ENCODE peak calls at places on chromosome 18, in five cellular contexts. One of them, this sample, is unnamed. For H3K9me3, the result is how much of the 10 kb centered on the place peaks cover.

GRCh38 chr18:58578835-58579560 is 49.9 kb downstream of the ALPK2 start:
- DNase-seq in cardiac muscle cell: peak
- DNase-seq in CD8-positive, alpha-beta T cell: no peak
- DNase-seq in ovary: no peak
- DNase-seq in tibial nerve: no peak
- DNase-seq in this sample: no peak

GRCh38 chr18:42640160-42640559 is 475.3 kb downstream of the RIT2 start:
- DNase-seq in CD8-positive, alpha-beta T cell: no peak
- DNase-seq in cardiac muscle cell: no peak
- DNase-seq in tibial nerve: no peak
- DNase-seq in ovary: no peak
- DNase-seq in this sample: no peak

GRCh38 chr18:13464432-13465125 is 246.0 kb downstream of the LDLRAD4 start:
- DNase-seq in cardiac muscle cell: no peak
- DNase-seq in ovary: no peak
- DNase-seq in CD8-positive, alpha-beta T cell: peak
- DNase-seq in tibial nerve: no peak
- DNase-seq in this sample: peak

GRCh38 chr18:53687002-53687401 is 537.5 kb downstream of the MBD2 start:
- DNase-seq in cardiac muscle cell: no peak
- DNase-seq in tibial nerve: no peak
- DNase-seq in ovary: no peak
- DNase-seq in CD8-positive, alpha-beta T cell: no peak
- DNase-seq in this sample: no peak

GRCh38 chr18:11976882-11977281 is 4.4 kb upstream of the IMPA2 start:
- DNase-seq in cardiac muscle cell: no peak
- DNase-seq in tibial nerve: no peak
- DNase-seq in CD8-positive, alpha-beta T cell: no peak
- DNase-seq in ovary: no peak
- DNase-seq in this sample: no peak

GRCh38 chr18:77118256-77119090 is 14.1 kb downstream of the MBP start:
- DNase-seq in tibial nerve: no peak
- DNase-seq in ovary: no peak
- DNase-seq in cardiac muscle cell: no peak
- DNase-seq in CD8-positive, alpha-beta T cell: no peak
- DNase-seq in this sample: no peak

GRCh38 chr18:12043811-12044210 is 49.8 kb upstream of the ANKRD62 start:
- DNase-seq in tibial nerve: no peak
- DNase-seq in ovary: no peak
- DNase-seq in CD8-positive, alpha-beta T cell: no peak
- DNase-seq in cardiac muscle cell: no peak
- DNase-seq in this sample: no peak

GRCh38 chr18:2549462-2549861 is 21.8 kb downstream of the METTL4 start:
- DNase-seq in ovary: no peak
- DNase-seq in cardiac muscle cell: no peak
- DNase-seq in tibial nerve: no peak
- DNase-seq in CD8-positive, alpha-beta T cell: no peak
- DNase-seq in this sample: no peak

GRCh38 chr18:50644146-50644545 is 84.3 kb downstream of the MAPK4 start:
- DNase-seq in CD8-positive, alpha-beta T cell: no peak
- DNase-seq in ovary: no peak
- DNase-seq in tibial nerve: no peak
- DNase-seq in cardiac muscle cell: no peak
- DNase-seq in this sample: no peak

GRCh38 chr18:78292602-78293001 is 687.0 kb upstream of the SALL3 start:
- DNase-seq in CD8-positive, alpha-beta T cell: no peak
- DNase-seq in ovary: no peak
- DNase-seq in tibial nerve: no peak
- DNase-seq in cardiac muscle cell: no peak
- DNase-seq in this sample: no peak
- H3K9me3 ChIP-seq in CD8-positive, alpha-beta T cell: under half
- H3K9me3 ChIP-seq in ovary: under half
- H3K9me3 ChIP-seq in tibial nerve: under half
- H3K9me3 ChIP-seq in cardiac muscle cell: under half
- H3K9me3 ChIP-seq in this sample: under half

DNA sequence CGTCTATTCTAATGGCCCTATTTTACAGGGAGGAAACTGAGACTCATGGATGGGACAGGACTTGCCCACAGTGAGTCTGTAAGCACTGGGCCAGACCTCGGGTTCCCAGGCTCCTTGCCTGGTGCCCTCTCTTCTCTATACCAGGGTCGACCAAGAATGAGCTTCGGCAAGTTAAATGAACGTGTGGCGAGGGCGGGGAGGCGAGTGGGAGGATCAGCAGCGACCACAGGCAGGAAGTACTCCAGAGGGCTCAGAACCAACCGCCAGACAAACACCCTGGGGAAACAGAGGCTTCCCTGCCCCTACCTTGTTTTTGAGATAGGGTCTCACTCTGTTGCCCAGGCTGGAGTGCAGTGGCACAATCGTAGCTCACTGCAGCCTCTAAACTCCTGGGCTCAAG is 177.7 kb upstream of the SMAD2 start:
- DNase-seq in tibial nerve: no peak
- DNase-seq in CD8-positive, alpha-beta T cell: no peak
- DNase-seq in ovary: no peak
- DNase-seq in cardiac muscle cell: no peak
- DNase-seq in this sample: no peak
- H3K27ac ChIP-seq in tibial nerve: no peak
- H3K27ac ChIP-seq in CD8-positive, alpha-beta T cell: no peak
- H3K27ac ChIP-seq in ovary: no peak
- H3K27ac ChIP-seq in cardiac muscle cell: no peak
- H3K27ac ChIP-seq in this sample: no peak

GRCh38 chr18:23240609-23240930 is 105.3 kb downstream of the CABLES1 start:
- DNase-seq in tibial nerve: no peak
- DNase-seq in ovary: no peak
- DNase-seq in cardiac muscle cell: no peak
- DNase-seq in CD8-positive, alpha-beta T cell: no peak
- DNase-seq in this sample: no peak

GRCh38 chr18:23245461-23245860 is 110.2 kb downstream of the CABLES1 start:
- DNase-seq in CD8-positive, alpha-beta T cell: no peak
- DNase-seq in cardiac muscle cell: no peak
- DNase-seq in ovary: no peak
- DNase-seq in tibial nerve: no peak
- DNase-seq in this sample: no peak

GRCh38 chr18:23244431-23244830 is 109.1 kb downstream of the CABLES1 start:
- DNase-seq in CD8-positive, alpha-beta T cell: no peak
- DNase-seq in tibial nerve: no peak
- DNase-seq in ovary: no peak
- DNase-seq in cardiac muscle cell: no peak
- DNase-seq in this sample: no peak

GRCh38 chr18:23239885-23240608 is 104.8 kb downstream of the CABLES1 start:
- DNase-seq in CD8-positive, alpha-beta T cell: no peak
- DNase-seq in tibial nerve: no peak
- DNase-seq in ovary: no peak
- DNase-seq in cardiac muscle cell: no peak
- DNase-seq in this sample: no peak

DNA sequence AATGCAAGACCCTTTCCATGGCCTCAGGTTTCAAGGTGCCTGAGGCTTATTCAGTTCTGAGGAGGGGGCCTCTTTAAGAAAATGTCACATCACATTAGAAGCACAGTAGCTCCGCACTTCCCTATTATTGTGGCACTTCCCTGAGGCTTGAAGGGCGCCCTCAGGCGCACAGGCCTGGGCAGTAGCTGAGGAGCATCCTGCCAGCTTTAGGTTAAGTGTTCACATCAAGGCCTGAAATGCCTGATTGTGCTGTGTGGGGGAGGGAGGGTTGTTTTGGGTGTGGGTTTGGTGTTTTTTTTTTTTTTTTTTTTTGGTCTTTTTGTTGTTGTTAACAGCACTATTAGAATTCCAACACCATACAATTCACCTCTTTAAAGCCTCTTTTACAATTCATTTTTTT is 107.9 kb downstream of the CABLES1 start:
- DNase-seq in CD8-positive, alpha-beta T cell: no peak
- DNase-seq in ovary: no peak
- DNase-seq in tibial nerve: no peak
- DNase-seq in cardiac muscle cell: no peak
- DNase-seq in this sample: no peak
- TF ChIP-seq CTCF in CD8-positive, alpha-beta T cell: no peak
- TF ChIP-seq CTCF in ovary: no peak
- TF ChIP-seq CTCF in tibial nerve: no peak
- TF ChIP-seq CTCF in cardiac muscle cell: no peak
- TF ChIP-seq CTCF in this sample: no peak

GRCh38 chr18:35248429-35248828 is 7.6 kb downstream of the ZNF397 start:
- DNase-seq in tibial nerve: no peak
- DNase-seq in CD8-positive, alpha-beta T cell: no peak
- DNase-seq in cardiac muscle cell: no peak
- DNase-seq in ovary: no peak
- DNase-seq in this sample: no peak
- H3K9me3 ChIP-seq in tibial nerve: under half
- H3K9me3 ChIP-seq in CD8-positive, alpha-beta T cell: under half
- H3K9me3 ChIP-seq in cardiac muscle cell: under half
- H3K9me3 ChIP-seq in ovary: under half
- H3K9me3 ChIP-seq in this sample: under half

DNA sequence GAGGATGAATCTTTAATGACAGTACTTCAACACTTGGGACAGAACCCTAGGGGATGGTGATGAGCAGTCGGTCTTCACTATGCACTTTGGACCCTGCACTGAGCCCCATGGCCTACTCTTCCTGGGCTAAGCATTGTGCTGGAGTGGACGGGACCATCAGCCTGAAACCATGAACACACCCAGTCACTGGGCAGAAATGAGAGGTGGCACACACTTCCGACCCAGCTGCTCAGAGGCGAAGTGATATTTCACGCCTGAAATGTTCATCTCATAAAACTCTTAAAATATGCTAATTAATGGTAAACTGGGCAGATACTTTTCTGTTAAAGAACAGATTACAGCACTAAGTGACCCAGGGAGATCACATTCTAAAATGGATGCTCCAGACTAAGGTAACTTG is 150.3 kb upstream of the NDUFV2 start:
- DNase-seq in ovary: no peak
- DNase-seq in CD8-positive, alpha-beta T cell: no peak
- DNase-seq in tibial nerve: no peak
- DNase-seq in cardiac muscle cell: no peak
- DNase-seq in this sample: no peak
- H3K27ac ChIP-seq in ovary: no peak
- H3K27ac ChIP-seq in CD8-positive, alpha-beta T cell: no peak
- H3K27ac ChIP-seq in tibial nerve: no peak
- H3K27ac ChIP-seq in cardiac muscle cell: no peak
- H3K27ac ChIP-seq in this sample: no peak

GRCh38 chr18:3652380-3653262 is 202.6 kb downstream of the TGIF1 start:
- DNase-seq in ovary: peak
- DNase-seq in tibial nerve: no peak
- DNase-seq in CD8-positive, alpha-beta T cell: no peak
- DNase-seq in cardiac muscle cell: peak
- DNase-seq in this sample: no peak
- TF ChIP-seq CTCF in ovary: no peak
- TF ChIP-seq CTCF in tibial nerve: no peak
- TF ChIP-seq CTCF in CD8-positive, alpha-beta T cell: no peak
- TF ChIP-seq CTCF in cardiac muscle cell: no peak
- TF ChIP-seq CTCF in this sample: no peak

GRCh38 chr18:47909484-47909883 is 21.0 kb downstream of the SMAD2 start:
- DNase-seq in CD8-positive, alpha-beta T cell: no peak
- DNase-seq in tibial nerve: no peak
- DNase-seq in ovary: no peak
- DNase-seq in cardiac muscle cell: no peak
- DNase-seq in this sample: no peak

GRCh38 chr18:47908523-47909039 is 21.9 kb downstream of the SMAD2 start:
- DNase-seq in tibial nerve: no peak
- DNase-seq in ovary: no peak
- DNase-seq in CD8-positive, alpha-beta T cell: no peak
- DNase-seq in cardiac muscle cell: no peak
- DNase-seq in this sample: no peak

GRCh38 chr18:47903809-47904208 is 26.6 kb downstream of the SMAD2 start:
- DNase-seq in tibial nerve: no peak
- DNase-seq in CD8-positive, alpha-beta T cell: no peak
- DNase-seq in cardiac muscle cell: no peak
- DNase-seq in ovary: no peak
- DNase-seq in this sample: no peak

GRCh38 chr18:47901624-47902362 is 28.7 kb downstream of the SMAD2 start:
- DNase-seq in CD8-positive, alpha-beta T cell: no peak
- DNase-seq in cardiac muscle cell: no peak
- DNase-seq in tibial nerve: no peak
- DNase-seq in ovary: no peak
- DNase-seq in this sample: no peak

DNA sequence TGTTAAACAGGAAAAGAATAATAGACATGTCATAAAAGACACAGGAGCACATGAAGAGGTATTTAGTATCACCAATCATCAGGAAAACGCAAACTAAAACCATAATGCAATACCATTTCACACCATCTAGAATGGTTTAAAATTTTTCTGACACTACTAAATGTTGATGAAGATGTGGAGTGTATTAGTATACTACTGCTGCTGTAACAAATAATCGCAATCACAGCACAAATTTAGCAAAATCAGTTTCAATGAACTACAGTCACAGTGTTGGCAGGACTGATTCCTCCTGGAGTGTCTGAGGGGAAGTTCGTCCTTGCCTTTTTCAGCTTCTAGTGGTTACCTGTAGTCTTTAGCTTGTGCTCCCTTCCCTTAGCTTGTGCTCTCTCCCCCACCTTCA is 24.1 kb downstream of the SMAD2 start:
- DNase-seq in ovary: no peak
- DNase-seq in cardiac muscle cell: no peak
- DNase-seq in tibial nerve: no peak
- DNase-seq in CD8-positive, alpha-beta T cell: no peak
- DNase-seq in this sample: no peak
- H3K9me3 ChIP-seq in ovary: under half
- H3K9me3 ChIP-seq in cardiac muscle cell: under half
- H3K9me3 ChIP-seq in tibial nerve: under half
- H3K9me3 ChIP-seq in CD8-positive, alpha-beta T cell: under half
- H3K9me3 ChIP-seq in this sample: under half

This sample was measured in CD4-positive, alpha-beta T cell.